ENCODE peak calls at places on chromosomes 12 and 14, in five cellular contexts. J is upper lobe of right lung, A is ovary, T is right lobe of liver, O is neural progenitor cell. N is an unnamed sample.

GRCh38 chr12:53995311-53996187 is 4.4 kb upstream of the HOXC9 start:
- DNase-seq in A (no peak), J (no peak), O (no peak), T (no peak), N (no peak)

GRCh38 chr12:52765702-52766101 is 11.4 kb downstream of the KRT76 start:
- DNase-seq in J (no peak), O (no peak), A (no peak), T (no peak), N (no peak)

GRCh38 chr12:111767362-111768158 is 827 bp downstream of the ALDH2 start:
- DNase-seq in O (peak; percentile 61), A (no peak), J (no peak), T (no peak), N (no peak)

GRCh38 chr12:112858776-112859175 is 48.0 kb upstream of the OAS1 start:
- DNase-seq in A (no peak), J (no peak), O (no peak), T (no peak), N (no peak)

GRCh38 chr14:76981670-76982069 is 46.8 kb downstream of the IRF2BPL start:
- DNase-seq in O (no peak), J (no peak), A (no peak), T (no peak), N (no peak)

GRCh38 chr14:65622703-65623102 is 210.2 kb downstream of the FUT8 start:
- DNase-seq in T (no peak), O (no peak), J (no peak), A (no peak), N (no peak)

GRCh38 chr12:48924617-48925217 is 575 bp downstream of the FKBP11 start:
- DNase-seq in O (peak; percentile 58), A (peak; percentile 52), J (peak; percentile 81), T (peak; percentile 50), N (peak; percentile 88)

GRCh38 chr12:5580911-5581488 is 149.1 kb downstream of the NTF3 start:
- DNase-seq in J (no peak), A (no peak), T (no peak), O (no peak), N (no peak)

GRCh38 chr14:77918448-77918847 is 118.5 kb downstream of the ADCK1 start:
- DNase-seq in J (no peak), O (no peak), T (no peak), A (no peak), N (no peak)

GRCh38 chr12:27462151-27462694 is 15.7 kb downstream of the SMCO2 start:
- DNase-seq in T (no peak), J (no peak), O (no peak), A (no peak), N (no peak)

GRCh38 chr12:121796855-121797751 is 3.6 kb upstream of the RHOF start:
- DNase-seq in A (peak; percentile 90), J (peak; percentile 97), T (peak; percentile 99), O (peak; percentile 95), N (no peak)

GRCh38 chr14:36647827-36648753 is 13.6 kb upstream of the PAX9 start:
- DNase-seq in A (no peak), O (peak; percentile 89), T (no peak), J (peak; percentile 67), N (no peak)

GRCh38 chr12:58803893-58804292 is 116.4 kb downstream of the LRIG3 start:
- DNase-seq in J (no peak), O (no peak), T (no peak), A (no peak), N (no peak)

GRCh38 chr12:7059780-7060179 is 738 bp upstream of the C1S start:
- DNase-seq in O (no peak), J (no peak), T (peak; percentile 70), A (no peak), N (no peak)

GRCh38 chr14:101335061-101335661 is 226.1 kb upstream of the DIO3 start:
- DNase-seq in J (no peak), O (peak; percentile 56), A (peak; percentile 62), T (peak; percentile 70), N (no peak)

GRCh38 chr12:93743229-93743998 is 66.2 kb downstream of the CRADD start:
- DNase-seq in A (no peak), J (no peak), T (no peak), O (no peak), N (no peak)

GRCh38 chr12:68686595-68687521 is at the start of gene NUP107:
- DNase-seq in O (peak; percentile 99), T (peak; percentile 99), J (peak; percentile 99), A (peak; percentile 100), N (peak; percentile 98)
- TF ChIP-seq CTCF in O (no peak), T (peak; percentile 24), J (no peak), A (peak; percentile 17), N (no peak)

GRCh38 chr14:54446201-54446693 is 5.1 kb upstream of the CNIH1 start:
- DNase-seq in O (no peak), J (no peak), A (peak; percentile 55), T (no peak), N (no peak)
- H3K27me3 ChIP-seq in O (no peaks in the 10 kb centered on the region), J (no peaks in the 10 kb centered on the region), A (no peaks in the 10 kb centered on the region), T (no peaks in the 10 kb centered on the region), N (no peaks in the 10 kb centered on the region)

DNA sequence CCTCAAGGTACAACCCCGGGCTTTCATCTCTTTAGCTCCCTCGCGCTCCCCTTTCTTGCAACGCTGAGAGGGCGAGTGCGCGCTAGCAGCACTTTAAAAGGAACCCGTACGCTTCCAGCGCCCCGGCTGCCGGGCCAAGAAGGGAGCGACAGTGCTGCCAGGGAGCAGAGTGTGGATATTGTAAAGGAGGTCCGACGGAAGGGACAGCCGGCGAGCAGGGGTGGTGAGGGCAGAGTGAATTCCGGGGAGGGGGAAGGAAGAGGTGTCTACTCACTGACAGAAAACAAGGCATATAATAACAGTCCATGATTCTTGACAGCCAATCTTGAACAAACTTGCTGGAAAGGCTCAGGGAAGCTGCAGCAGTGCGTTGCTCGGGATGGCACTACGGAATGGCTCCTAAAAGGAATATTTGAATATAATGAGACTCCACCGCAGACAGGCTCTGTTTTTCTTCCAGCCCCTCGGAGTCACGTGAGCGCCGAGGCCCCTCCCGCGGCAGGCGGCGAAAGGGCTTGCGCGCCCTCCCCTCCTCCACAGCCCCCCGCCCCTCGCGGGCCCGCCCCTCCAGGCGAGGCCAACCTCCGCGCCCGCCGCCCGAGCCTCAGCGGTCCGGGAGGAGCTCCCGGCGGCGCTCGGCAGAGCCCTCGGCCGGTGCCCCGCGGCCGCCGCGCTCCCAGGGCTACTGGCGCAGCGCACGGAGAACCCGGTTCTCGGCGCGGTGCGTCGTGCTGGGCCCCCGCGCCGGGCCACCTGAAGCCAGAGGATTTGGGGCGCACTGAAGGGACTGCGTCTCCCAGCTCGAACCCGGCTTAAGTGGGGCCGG is 3.4 kb downstream of the BMP4 start:
- DNase-seq in J (peak; percentile 94), T (peak; percentile 89), O (peak; percentile 93), A (peak; percentile 94), N (no peak)
- H3K4me3 ChIP-seq in J (peak overlapping the region; percentile 70), T (peak overlapping the region; percentile 51), O (peak overlapping the region; percentile 63), A (peak overlapping the region; percentile 65), N (no peak overlapping the region)

DNA sequence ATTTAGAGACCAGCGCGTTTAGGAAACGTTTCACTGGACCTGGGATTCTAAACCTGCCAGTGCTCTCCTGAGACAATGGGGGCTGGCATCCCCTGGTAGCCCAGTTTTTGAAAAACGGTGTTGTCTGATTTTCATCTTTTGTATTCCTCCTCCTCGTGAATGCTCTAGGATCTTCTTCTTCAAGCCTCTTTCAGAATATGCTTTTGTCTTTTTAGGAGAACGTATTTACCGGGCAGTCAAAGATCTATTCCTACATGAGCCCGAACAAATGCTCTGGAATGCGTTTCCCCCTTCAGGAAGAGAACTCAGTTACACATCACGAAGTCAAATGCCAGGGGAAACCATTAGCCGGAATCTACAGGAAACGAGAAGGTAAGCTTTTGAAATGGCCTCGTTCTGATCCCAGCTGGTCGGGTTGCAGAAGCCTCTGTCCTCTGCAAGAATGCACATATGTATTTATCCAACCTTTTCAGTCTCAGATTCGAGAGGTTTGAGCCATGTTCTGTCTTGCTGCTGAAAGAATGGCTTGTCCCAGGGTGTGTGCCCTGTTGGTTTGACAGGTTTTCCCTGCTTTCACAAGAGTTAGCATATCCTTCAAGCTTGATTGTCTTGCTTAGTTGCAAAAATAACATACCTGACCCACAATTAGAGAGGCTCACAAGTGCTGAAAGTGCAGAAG is 6.6 kb downstream of the KMT5A start:
- DNase-seq in A (no peak), O (no peak), J (no peak), T (no peak), N (no peak)
- TF ChIP-seq CTCF in A (no peak), O (no peak), J (no peak), T (no peak), N (no peak)

GRCh38 chr14:104085032-104085888 is at the start of gene ASPG:
- DNase-seq in T (peak; percentile 96), A (peak; percentile 82), J (peak; percentile 74), O (peak; percentile 79), N (no peak)
- H3K27me3 ChIP-seq in T (no peaks in the 10 kb centered on the region), A (no peaks in the 10 kb centered on the region), J (peaks cover 10% of the 10 kb centered on the region), O (peaks cover 20% of the 10 kb centered on the region), N (no peaks in the 10 kb centered on the region)

GRCh38 chr14:80955434-80955939 is at the start of gene TSHR:
- DNase-seq in O (peak; percentile 23), T (no peak), A (no peak), J (peak; percentile 67), N (peak; percentile 20)
- H3K4me3 ChIP-seq in O (peak within 1 kb of the TSS; percentile 56), T (peak within 1 kb of the TSS; percentile 44), A (peak within 1 kb of the TSS; percentile 38), J (peak within 1 kb of the TSS; percentile 59), N (peak within 1 kb of the TSS; percentile 60)

DNA sequence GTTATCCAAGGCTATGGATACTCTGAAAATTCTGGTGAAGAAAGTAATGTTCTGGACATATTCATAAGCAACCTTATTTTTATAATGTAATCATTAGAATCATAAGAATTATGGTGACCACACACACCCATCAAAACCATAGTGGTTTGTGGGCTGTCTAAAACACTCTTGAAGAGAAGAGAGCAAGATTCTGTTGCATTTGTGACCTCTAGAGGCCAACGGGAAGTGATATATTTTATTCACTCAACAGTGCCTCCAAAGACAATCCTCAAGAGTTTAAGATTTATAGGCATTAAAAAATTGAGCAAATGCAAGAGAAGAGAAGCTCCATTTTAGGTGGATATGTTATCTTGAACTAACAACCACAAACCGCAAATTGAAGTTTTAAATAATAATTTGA is 68.5 kb upstream of the LGR5 start:
- DNase-seq in J (no peak), A (no peak), O (no peak), T (no peak), N (no peak)
- TF ChIP-seq CTCF in J (no peak), A (no peak), O (peak; percentile 33), T (peak; percentile 30), N (no peak)

GRCh38 chr12:77324416-77324762 is 259.0 kb upstream of the E2F7 start:
- DNase-seq in A (no peak), J (no peak), O (no peak), T (no peak), N (no peak)

GRCh38 chr12:77324763-77325468 is 259.5 kb upstream of the E2F7 start:
- DNase-seq in O (peak; percentile 94), T (peak; percentile 74), A (peak; percentile 86), J (peak; percentile 85), N (no peak)

GRCh38 chr12:77323778-77324415 is 258.5 kb upstream of the E2F7 start:
- DNase-seq in O (no peak), T (no peak), A (no peak), J (no peak), N (no peak)

GRCh38 chr12:77328326-77328725 is 263.0 kb upstream of the E2F7 start:
- DNase-seq in T (no peak), O (no peak), A (no peak), J (no peak), N (no peak)

DNA sequence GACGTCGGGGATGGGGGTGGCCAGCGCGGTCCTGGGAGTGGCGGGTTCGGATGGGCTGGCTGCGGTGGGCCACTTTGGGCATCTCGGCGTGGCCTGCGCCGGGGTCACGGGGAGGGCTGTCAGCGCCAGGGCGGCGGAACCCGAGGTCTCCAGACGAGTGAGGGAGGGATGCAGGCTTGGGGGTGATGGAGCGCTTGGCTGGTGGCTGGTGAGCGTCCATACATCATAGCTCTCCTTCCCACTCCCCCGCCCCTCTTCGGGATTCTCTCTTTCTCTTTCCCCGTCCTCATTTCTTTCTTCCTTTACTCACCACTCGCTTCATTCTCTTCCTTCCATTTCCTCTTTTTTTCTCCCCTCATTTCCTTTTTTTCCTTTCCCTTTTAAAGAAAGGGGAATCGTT is 260.1 kb upstream of the E2F7 start:
- DNase-seq in A (peak; percentile 59), O (peak; percentile 62), T (no peak), J (peak; percentile 60), N (no peak)
- H3K27me3 ChIP-seq in A (no peaks in the 10 kb centered on the region), O (peaks cover 41% of the 10 kb centered on the region), T (peaks cover 4% of the 10 kb centered on the region), J (peaks cover 3% of the 10 kb centered on the region), N (peaks cover 4% of the 10 kb centered on the region)